ENCODE peak calls at places on chromosomes 2 and 18, in eight cellular contexts. S is HFF-Myc; K is BE2C; V is bronchial epithelial cell; I is gastrocnemius medialis; G is HepG2; E is CD4-positive, alpha-beta T cell; A is A549. N is an unnamed sample.

GRCh38 chr2:7992612-7993596 is 689.0 kb upstream of the ID2 start:
- DNase-seq in S (no peak), K (peak; percentile 60), V (peak; percentile 29), I (no peak), G (no peak), E (no peak), A (no peak), N (no peak)

GRCh38 chr2:160043265-160043664 is 19.1 kb downstream of the PLA2R1 start:
- DNase-seq in S (no peak), K (no peak), V (peak; percentile 50), I (no peak), G (no peak), E (no peak), A (no peak), N (no peak)

GRCh38 chr2:127045792-127046501 is 61.0 kb downstream of the BIN1 start:
- DNase-seq in S (no peak), K (no peak), V (no peak), I (no peak), G (no peak), E (no peak), A (no peak), N (no peak)

GRCh38 chr2:123769001-123769400 is 256.1 kb upstream of the CNTNAP5 start:
- DNase-seq in S (no peak), K (no peak), V (no peak), I (no peak), G (no peak), E (no peak), A (no peak), N (no peak)

GRCh38 chr18:12282436-12283039 is 25.5 kb upstream of the TUBB6 start:
- DNase-seq in S (no peak), K (no peak), V (peak; percentile 93), I (no peak), G (peak; percentile 27), E (no peak), A (no peak), N (no peak)

GRCh38 chr2:96617012-96617411 is 21.1 kb downstream of the KANSL3 start:
- DNase-seq in S (no peak), K (no peak), V (no peak), I (no peak), G (no peak), E (no peak), A (no peak), N (no peak)

GRCh38 chr2:195984951-195985726 is 83.5 kb downstream of the DNAH7 start:
- DNase-seq in S (no peak), K (no peak), V (no peak), I (no peak), G (no peak), E (no peak), A (no peak), N (no peak)

GRCh38 chr2:113878743-113879142 is 11.1 kb upstream of the ACTR3 start:
- DNase-seq in S (no peak), K (no peak), V (no peak), I (no peak), G (no peak), E (no peak), A (no peak), N (no peak)

GRCh38 chr18:57771183-57771582 is 31.9 kb downstream of the ATP8B1 start:
- DNase-seq in S (no peak), K (no peak), V (peak; percentile 83), I (no peak), G (no peak), E (no peak), A (no peak), N (no peak)

GRCh38 chr18:32548688-32549087 is 78.0 kb upstream of the GAREM1 start:
- DNase-seq in S (no peak), K (no peak), V (no peak), I (no peak), G (no peak), E (no peak), A (no peak), N (peak; percentile 43)

GRCh38 chr2:158979775-158980174 is 11.3 kb downstream of the TANC1 start:
- DNase-seq in S (no peak), K (no peak), V (peak; percentile 49), I (no peak), G (no peak), E (no peak), A (no peak), N (no peak)

GRCh38 chr2:66571873-66572272 is 136.9 kb downstream of the MEIS1 start:
- DNase-seq in S (no peak), K (no peak), V (no peak), I (no peak), G (no peak), E (no peak), A (no peak), N (no peak)

GRCh38 chr18:57141208-57142129 is 5.4 kb upstream of the BOD1L2 start:
- DNase-seq in S (no peak), K (no peak), V (peak; percentile 65), I (no peak), G (peak; percentile 82), E (no peak), A (no peak), N (no peak)

GRCh38 chr18:55069497-55069896 is 110.2 kb upstream of the CCDC68 start:
- DNase-seq in S (no peak), K (no peak), V (no peak), I (no peak), G (no peak), E (no peak), A (no peak), N (no peak)

GRCh38 chr18:9874730-9875129 is 11.0 kb upstream of the TXNDC2 start:
- DNase-seq in S (no peak), K (no peak), V (peak; percentile 81), I (no peak), G (no peak), E (no peak), A (no peak), N (no peak)

GRCh38 chr2:170073288-170073687 is 104.7 kb upstream of the MYO3B start:
- DNase-seq in S (no peak), K (peak; percentile 17), V (peak; percentile 52), I (no peak), G (no peak), E (no peak), A (no peak), N (no peak)

GRCh38 chr2:127104881-127105655 is 1.9 kb downstream of the BIN1 start:
- DNase-seq in S (no peak), K (no peak), V (no peak), I (peak; percentile 55), G (no peak), E (no peak), A (no peak), N (peak; percentile 25)

GRCh38 chr2:127577973-127578372 is 42.5 kb downstream of the MYO7B start:
- DNase-seq in S (no peak), K (no peak), V (no peak), I (no peak), G (no peak), E (no peak), A (no peak), N (no peak)

DNA sequence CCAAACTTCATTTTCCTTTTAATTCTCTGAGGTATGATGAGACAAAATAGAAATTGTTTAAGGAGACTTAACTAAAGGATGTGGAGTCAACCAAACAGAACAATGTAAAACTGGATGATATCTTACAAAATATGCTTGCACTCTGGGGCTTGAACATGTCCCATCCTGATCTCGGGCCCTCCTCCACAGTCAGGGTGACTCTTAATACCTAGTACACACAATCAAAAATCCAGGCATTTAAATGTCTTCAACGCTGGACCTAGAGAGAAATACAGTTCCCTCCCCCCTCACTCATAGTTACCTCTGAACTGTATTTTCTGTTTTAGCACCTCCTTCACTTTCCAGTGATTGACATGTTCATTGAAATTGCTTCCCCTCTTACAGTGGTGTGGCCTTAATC is 36.9 kb upstream of the SERPINB2 start:
- DNase-seq in S (no peak), K (no peak), V (peak; percentile 82), I (no peak), G (no peak), E (no peak), A (no peak), N (no peak)
- TF ChIP-seq CTCF in S (no peak), K (no peak), V (no peak), I (no peak), G (no peak), E (no peak), A (no peak), N (no peak)

DNA sequence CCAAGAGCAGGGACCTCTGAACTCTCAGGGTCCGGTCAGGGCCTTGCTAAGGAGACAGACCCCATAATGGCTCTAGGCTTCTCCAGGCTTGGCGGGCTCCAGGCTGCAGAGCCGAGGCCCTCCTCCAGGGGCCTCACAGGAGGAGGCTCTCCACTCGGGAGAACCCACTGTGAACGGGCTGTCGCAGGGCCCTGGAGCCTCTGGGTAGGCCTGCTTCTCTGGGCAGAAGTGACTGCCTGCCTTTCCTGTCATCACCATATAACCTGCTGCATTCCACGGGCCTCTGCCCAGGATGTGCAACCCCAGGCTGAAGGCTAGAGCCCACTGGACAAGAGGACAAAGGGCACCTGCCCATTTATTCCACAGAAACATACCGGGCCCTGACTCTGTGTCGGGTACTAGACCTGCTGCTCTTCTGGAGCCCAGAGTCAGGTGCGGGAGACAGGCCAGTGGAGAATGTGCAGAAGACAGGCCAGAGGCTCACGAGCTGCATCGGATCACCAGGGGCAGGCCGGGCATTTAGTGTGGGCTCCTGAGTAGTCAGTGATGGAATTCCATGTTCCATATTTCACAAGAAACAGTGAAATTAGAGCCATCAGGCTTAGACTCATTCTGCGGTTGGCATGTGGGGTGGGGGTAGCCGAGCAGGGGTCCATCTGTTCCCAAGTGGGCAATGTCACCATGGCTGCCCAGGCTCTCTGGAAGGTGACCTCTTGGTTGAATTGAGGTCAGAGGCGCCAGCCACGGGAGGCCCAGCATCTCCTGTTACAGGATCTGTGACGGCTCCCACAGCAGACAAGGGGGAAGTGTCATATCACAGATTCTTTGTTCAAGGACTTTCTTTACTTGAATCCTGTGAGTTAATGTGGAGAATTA is 220.8 kb downstream of the SH3RF3 start:
- DNase-seq in S (no peak), K (no peak), V (no peak), I (no peak), G (no peak), E (no peak), A (no peak), N (no peak)
- TF ChIP-seq CTCF in S (peak; percentile 13), K (no peak), V (no peak), I (no peak), G (no peak), E (no peak), A (no peak), N (no peak)

DNA sequence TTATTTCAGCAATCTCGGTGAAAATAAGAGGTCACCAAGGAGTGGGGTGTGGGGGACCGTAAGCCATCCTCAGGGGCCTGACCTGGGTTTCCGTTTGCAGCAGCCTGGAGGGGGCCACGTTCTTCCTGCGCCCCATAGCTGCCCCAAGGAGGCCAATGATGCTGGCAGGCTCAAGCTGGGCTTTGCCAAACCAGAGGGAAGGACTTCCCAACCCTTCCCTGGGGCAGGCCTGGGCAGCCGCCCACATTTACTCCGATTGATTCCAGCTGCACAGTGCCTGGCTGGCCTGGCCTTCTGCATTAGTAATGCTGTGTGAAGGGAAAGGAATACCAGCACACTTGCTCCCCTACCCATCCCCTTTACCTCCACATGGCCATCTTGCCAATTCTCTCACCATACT is 360.6 kb upstream of the SLC14A2 start:
- DNase-seq in S (peak; percentile 31), K (no peak), V (peak; percentile 16), I (no peak), G (no peak), E (no peak), A (no peak), N (no peak)
- TF ChIP-seq CTCF in S (no peak), K (no peak), V (no peak), I (no peak), G (no peak), E (no peak), A (no peak), N (no peak)

DNA sequence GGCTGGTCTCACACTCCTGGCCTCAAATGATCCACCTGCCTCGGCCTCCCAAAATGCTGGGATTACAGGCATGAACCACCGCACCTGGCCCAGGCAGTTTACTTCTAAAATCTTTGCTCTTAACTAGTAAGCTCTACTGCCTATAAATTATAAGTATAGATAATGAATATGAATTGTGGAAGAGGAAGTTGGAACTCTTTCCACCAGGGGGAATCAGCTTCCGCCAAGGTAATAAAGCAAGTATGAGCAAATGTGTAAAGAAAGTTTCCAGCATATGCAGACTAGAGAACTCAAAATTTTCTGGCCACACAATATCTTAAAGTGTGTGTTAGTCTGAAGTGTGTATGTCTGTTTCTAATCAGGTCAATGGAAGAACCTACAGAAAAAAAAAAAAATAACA is 68.0 kb downstream of the RMDN2 start:
- DNase-seq in S (no peak), K (no peak), V (peak; percentile 27), I (no peak), G (no peak), E (no peak), A (no peak), N (no peak)
- TF ChIP-seq CTCF in S (no peak), K (peak; percentile 22), V (no peak), I (no peak), G (no peak), E (no peak), A (no peak), N (no peak)